ENCODE peak calls at places on chromosomes 5 and 9, in nine cellular contexts. One of them, this sample, is unnamed.

GRCh38 chr9:124079176-124079925 is 67.8 kb downstream of the LHX2 start:
- DNase-seq in brain microvascular endothelial cell: peak; percentile 66
- DNase-seq in sigmoid colon: peak; percentile 34
- DNase-seq in heart right ventricle: peak; percentile 20
- DNase-seq in K562: no peak
- DNase-seq in lung: no peak
- DNase-seq in mucosa of descending colon: no peak
- DNase-seq in tibial artery: no peak
- DNase-seq in stomach: no peak
- DNase-seq in this sample: no peak

GRCh38 chr5:15518786-15519185 is 18.8 kb downstream of the FBXL7 start:
- DNase-seq in mucosa of descending colon: no peak
- DNase-seq in stomach: no peak
- DNase-seq in sigmoid colon: no peak
- DNase-seq in tibial artery: no peak
- DNase-seq in brain microvascular endothelial cell: no peak
- DNase-seq in heart right ventricle: no peak
- DNase-seq in K562: no peak
- DNase-seq in lung: no peak
- DNase-seq in this sample: no peak

GRCh38 chr5:57718155-57718554 is 235.5 kb upstream of the ACTBL2 start:
- DNase-seq in heart right ventricle: no peak
- DNase-seq in tibial artery: no peak
- DNase-seq in K562: no peak
- DNase-seq in brain microvascular endothelial cell: peak; percentile 47
- DNase-seq in stomach: no peak
- DNase-seq in sigmoid colon: no peak
- DNase-seq in mucosa of descending colon: no peak
- DNase-seq in lung: no peak
- DNase-seq in this sample: no peak

GRCh38 chr5:154174091-154174490 is 16.4 kb upstream of the GALNT10 start:
- DNase-seq in lung: no peak
- DNase-seq in sigmoid colon: no peak
- DNase-seq in brain microvascular endothelial cell: no peak
- DNase-seq in mucosa of descending colon: no peak
- DNase-seq in stomach: no peak
- DNase-seq in heart right ventricle: no peak
- DNase-seq in K562: no peak
- DNase-seq in tibial artery: no peak
- DNase-seq in this sample: no peak

GRCh38 chr9:35696520-35697215 is 6.9 kb upstream of the TPM2 start:
- DNase-seq in stomach: peak; percentile 83
- DNase-seq in tibial artery: peak; percentile 80
- DNase-seq in K562: peak; percentile 69
- DNase-seq in sigmoid colon: peak; percentile 78
- DNase-seq in lung: peak; percentile 55
- DNase-seq in mucosa of descending colon: peak; percentile 80
- DNase-seq in brain microvascular endothelial cell: no peak
- DNase-seq in heart right ventricle: peak; percentile 47
- DNase-seq in this sample: peak; percentile 34

GRCh38 chr5:111984044-111984443 is 227.1 kb upstream of the NREP start:
- DNase-seq in mucosa of descending colon: no peak
- DNase-seq in lung: no peak
- DNase-seq in stomach: no peak
- DNase-seq in brain microvascular endothelial cell: peak; percentile 98
- DNase-seq in K562: no peak
- DNase-seq in sigmoid colon: no peak
- DNase-seq in tibial artery: no peak
- DNase-seq in heart right ventricle: peak; percentile 55
- DNase-seq in this sample: no peak

GRCh38 chr5:154606246-154606645 is 128.2 kb upstream of the HAND1 start:
- DNase-seq in sigmoid colon: no peak
- DNase-seq in lung: no peak
- DNase-seq in K562: no peak
- DNase-seq in heart right ventricle: no peak
- DNase-seq in mucosa of descending colon: no peak
- DNase-seq in tibial artery: no peak
- DNase-seq in stomach: no peak
- DNase-seq in brain microvascular endothelial cell: no peak
- DNase-seq in this sample: no peak

GRCh38 chr9:134485653-134486052 is 155.9 kb upstream of the COL5A1 start:
- DNase-seq in sigmoid colon: peak; percentile 24
- DNase-seq in mucosa of descending colon: no peak
- DNase-seq in heart right ventricle: no peak
- DNase-seq in lung: no peak
- DNase-seq in tibial artery: peak; percentile 27
- DNase-seq in brain microvascular endothelial cell: no peak
- DNase-seq in K562: no peak
- DNase-seq in stomach: no peak
- DNase-seq in this sample: no peak

GRCh38 chr5:43536972-43537371 is 19.9 kb downstream of the PAIP1 start:
- DNase-seq in K562: no peak
- DNase-seq in sigmoid colon: no peak
- DNase-seq in stomach: no peak
- DNase-seq in tibial artery: no peak
- DNase-seq in lung: no peak
- DNase-seq in brain microvascular endothelial cell: no peak
- DNase-seq in mucosa of descending colon: no peak
- DNase-seq in heart right ventricle: no peak
- DNase-seq in this sample: no peak

GRCh38 chr5:43530648-43531047 is 15.7 kb upstream of the C5orf34 start:
- DNase-seq in sigmoid colon: no peak
- DNase-seq in K562: no peak
- DNase-seq in tibial artery: no peak
- DNase-seq in brain microvascular endothelial cell: no peak
- DNase-seq in heart right ventricle: no peak
- DNase-seq in stomach: no peak
- DNase-seq in mucosa of descending colon: no peak
- DNase-seq in lung: no peak
- DNase-seq in this sample: no peak

GRCh38 chr5:43533646-43534045 is 18.7 kb upstream of the C5orf34 start:
- DNase-seq in K562: no peak
- DNase-seq in mucosa of descending colon: no peak
- DNase-seq in tibial artery: no peak
- DNase-seq in brain microvascular endothelial cell: no peak
- DNase-seq in sigmoid colon: no peak
- DNase-seq in heart right ventricle: no peak
- DNase-seq in lung: no peak
- DNase-seq in stomach: no peak
- DNase-seq in this sample: no peak
- H3K36me3 ChIP-seq in K562: peaks cover 96% of the 10 kb centered on the region
- H3K36me3 ChIP-seq in mucosa of descending colon: peaks cover 13% of the 10 kb centered on the region
- H3K36me3 ChIP-seq in tibial artery: peaks cover 94% of the 10 kb centered on the region
- H3K36me3 ChIP-seq in brain microvascular endothelial cell: peaks cover 36% of the 10 kb centered on the region
- H3K36me3 ChIP-seq in sigmoid colon: peaks cover 98% of the 10 kb centered on the region
- H3K36me3 ChIP-seq in heart right ventricle: peaks cover 7% of the 10 kb centered on the region
- H3K36me3 ChIP-seq in lung: peaks cover 18% of the 10 kb centered on the region
- H3K36me3 ChIP-seq in stomach: peaks cover 50% of the 10 kb centered on the region
- H3K36me3 ChIP-seq in this sample: peaks cover 29% of the 10 kb centered on the region

DNA sequence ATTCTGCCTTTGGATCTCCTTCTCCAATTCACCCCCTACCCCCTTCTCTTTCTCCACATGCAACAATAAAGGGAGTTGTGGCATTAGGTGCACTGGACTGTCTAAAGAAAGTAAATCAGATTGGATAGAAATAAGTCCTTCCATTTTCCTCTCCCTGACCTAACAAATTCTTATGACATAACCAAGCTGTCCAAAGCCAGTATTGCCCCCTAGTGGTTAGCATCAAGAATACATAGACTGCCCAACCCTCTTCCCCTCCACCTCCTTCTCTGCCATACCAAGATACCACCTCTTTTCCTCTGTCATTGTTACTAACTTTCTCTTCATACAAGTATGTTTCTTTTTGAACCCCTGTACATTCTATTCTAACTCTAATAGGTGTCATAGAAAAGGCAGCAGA is 45.7 kb downstream of the PPARGC1B start:
- DNase-seq in stomach: no peak
- DNase-seq in tibial artery: no peak
- DNase-seq in brain microvascular endothelial cell: no peak
- DNase-seq in lung: no peak
- DNase-seq in heart right ventricle: no peak
- DNase-seq in sigmoid colon: no peak
- DNase-seq in K562: peak; percentile 43
- DNase-seq in mucosa of descending colon: no peak
- DNase-seq in this sample: no peak
- TF ChIP-seq CTCF in stomach: no peak
- TF ChIP-seq CTCF in tibial artery: no peak
- TF ChIP-seq CTCF in brain microvascular endothelial cell: peak; percentile 52
- TF ChIP-seq CTCF in lung: no peak
- TF ChIP-seq CTCF in heart right ventricle: peak; percentile 64
- TF ChIP-seq CTCF in sigmoid colon: peak; percentile 32
- TF ChIP-seq CTCF in K562: peak; percentile 54
- TF ChIP-seq CTCF in mucosa of descending colon: no peak
- TF ChIP-seq CTCF in this sample: no peak

GRCh38 chr5:31534527-31535046 is 2.5 kb downstream of the C5orf22 start:
- DNase-seq in sigmoid colon: no peak
- DNase-seq in brain microvascular endothelial cell: no peak
- DNase-seq in heart right ventricle: no peak
- DNase-seq in lung: no peak
- DNase-seq in stomach: no peak
- DNase-seq in K562: no peak
- DNase-seq in tibial artery: no peak
- DNase-seq in mucosa of descending colon: no peak
- DNase-seq in this sample: no peak

GRCh38 chr5:31531543-31531887 is 378 bp downstream of the DROSHA start:
- DNase-seq in heart right ventricle: no peak
- DNase-seq in lung: no peak
- DNase-seq in mucosa of descending colon: peak; percentile 35
- DNase-seq in K562: peak; percentile 49
- DNase-seq in tibial artery: no peak
- DNase-seq in stomach: peak; percentile 30
- DNase-seq in sigmoid colon: peak; percentile 67
- DNase-seq in brain microvascular endothelial cell: peak; percentile 7
- DNase-seq in this sample: no peak

GRCh38 chr5:31531888-31532710 is at the start of the genes C5orf22 and DROSHA:
- DNase-seq in sigmoid colon: peak; percentile 98
- DNase-seq in K562: peak; percentile 98
- DNase-seq in mucosa of descending colon: peak; percentile 98
- DNase-seq in heart right ventricle: peak; percentile 96
- DNase-seq in brain microvascular endothelial cell: peak; percentile 96
- DNase-seq in lung: peak; percentile 95
- DNase-seq in stomach: peak; percentile 95
- DNase-seq in tibial artery: peak; percentile 97
- DNase-seq in this sample: peak; percentile 92

GRCh38 chr5:31530541-31531265 is 1.2 kb downstream of the DROSHA start:
- DNase-seq in tibial artery: no peak
- DNase-seq in mucosa of descending colon: no peak
- DNase-seq in sigmoid colon: no peak
- DNase-seq in brain microvascular endothelial cell: no peak
- DNase-seq in K562: peak; percentile 37
- DNase-seq in stomach: no peak
- DNase-seq in heart right ventricle: no peak
- DNase-seq in lung: no peak
- DNase-seq in this sample: no peak
- H3K36me3 ChIP-seq in tibial artery: peaks cover 50% of the 10 kb centered on the region
- H3K36me3 ChIP-seq in mucosa of descending colon: no peaks in the 10 kb centered on the region
- H3K36me3 ChIP-seq in sigmoid colon: peaks cover 49% of the 10 kb centered on the region
- H3K36me3 ChIP-seq in brain microvascular endothelial cell: peaks cover 23% of the 10 kb centered on the region
- H3K36me3 ChIP-seq in K562: peaks cover 70% of the 10 kb centered on the region
- H3K36me3 ChIP-seq in stomach: peaks cover 27% of the 10 kb centered on the region
- H3K36me3 ChIP-seq in heart right ventricle: no peaks in the 10 kb centered on the region
- H3K36me3 ChIP-seq in lung: peaks cover 25% of the 10 kb centered on the region
- H3K36me3 ChIP-seq in this sample: peaks cover 26% of the 10 kb centered on the region

GRCh38 chr9:16716631-16717030 is 153.8 kb downstream of the BNC2 start:
- DNase-seq in mucosa of descending colon: no peak
- DNase-seq in K562: no peak
- DNase-seq in heart right ventricle: no peak
- DNase-seq in lung: no peak
- DNase-seq in tibial artery: no peak
- DNase-seq in brain microvascular endothelial cell: no peak
- DNase-seq in sigmoid colon: no peak
- DNase-seq in stomach: no peak
- DNase-seq in this sample: no peak

GRCh38 chr9:16712800-16713199 is 157.7 kb downstream of the BNC2 start:
- DNase-seq in tibial artery: no peak
- DNase-seq in sigmoid colon: no peak
- DNase-seq in heart right ventricle: no peak
- DNase-seq in K562: no peak
- DNase-seq in brain microvascular endothelial cell: no peak
- DNase-seq in stomach: no peak
- DNase-seq in lung: no peak
- DNase-seq in mucosa of descending colon: no peak
- DNase-seq in this sample: no peak

GRCh38 chr9:16718952-16719351 is 151.5 kb downstream of the BNC2 start:
- DNase-seq in sigmoid colon: no peak
- DNase-seq in heart right ventricle: no peak
- DNase-seq in mucosa of descending colon: no peak
- DNase-seq in lung: no peak
- DNase-seq in brain microvascular endothelial cell: no peak
- DNase-seq in stomach: no peak
- DNase-seq in K562: no peak
- DNase-seq in tibial artery: no peak
- DNase-seq in this sample: no peak

GRCh38 chr9:16718296-16718695 is 152.2 kb downstream of the BNC2 start:
- DNase-seq in tibial artery: no peak
- DNase-seq in lung: no peak
- DNase-seq in heart right ventricle: no peak
- DNase-seq in sigmoid colon: no peak
- DNase-seq in stomach: no peak
- DNase-seq in brain microvascular endothelial cell: no peak
- DNase-seq in K562: no peak
- DNase-seq in mucosa of descending colon: no peak
- DNase-seq in this sample: no peak

DNA sequence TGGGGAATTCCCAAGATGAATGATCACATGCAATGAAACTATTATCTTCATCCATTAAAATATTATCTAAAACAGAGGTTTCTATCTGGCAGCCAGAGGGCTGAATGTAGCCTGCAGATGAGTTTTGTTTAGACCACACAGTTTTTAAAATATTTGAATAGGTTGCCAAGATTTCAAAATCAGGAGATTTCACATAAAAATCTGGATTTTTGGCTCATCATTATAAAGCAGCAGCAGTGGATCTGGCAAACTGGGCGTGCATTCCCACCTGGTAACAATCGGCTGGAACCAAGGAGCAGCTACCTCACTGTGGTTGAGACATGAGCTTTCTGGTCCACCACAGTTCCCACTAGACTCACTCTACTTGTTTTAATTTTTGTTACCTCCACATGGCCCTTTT is 155.1 kb downstream of the BNC2 start:
- DNase-seq in K562: no peak
- DNase-seq in stomach: no peak
- DNase-seq in mucosa of descending colon: no peak
- DNase-seq in heart right ventricle: no peak
- DNase-seq in lung: no peak
- DNase-seq in sigmoid colon: no peak
- DNase-seq in brain microvascular endothelial cell: no peak
- DNase-seq in tibial artery: no peak
- DNase-seq in this sample: no peak
- TF ChIP-seq CTCF in K562: no peak
- TF ChIP-seq CTCF in stomach: no peak
- TF ChIP-seq CTCF in mucosa of descending colon: no peak
- TF ChIP-seq CTCF in heart right ventricle: no peak
- TF ChIP-seq CTCF in lung: no peak
- TF ChIP-seq CTCF in sigmoid colon: no peak
- TF ChIP-seq CTCF in brain microvascular endothelial cell: no peak
- TF ChIP-seq CTCF in tibial artery: no peak
- TF ChIP-seq CTCF in this sample: no peak